ENCODE peak calls at places on chromosomes 16 and 17, in six cellular contexts. Q is K562, B is transverse colon, J is suprapubic skin, R is A549, O is tibial nerve. S is an unnamed sample.

GRCh38 chr16:50690177-50690576 is 3.2 kb upstream of the NOD2 start:
- DNase-seq in Q (no peak), B (no peak), J (no peak), R (no peak), O (no peak), S (no peak)

GRCh38 chr16:85806539-85806938 is 7.0 kb downstream of the COX4I1 start:
- DNase-seq in Q (no peak), B (no peak), J (no peak), R (no peak), O (no peak), S (no peak)

GRCh38 chr16:86821933-86822332 is 243.6 kb downstream of the FOXL1 start:
- DNase-seq in Q (no peak), B (no peak), J (no peak), R (no peak), O (no peak), S (no peak)

GRCh38 chr17:8859029-8859803 is 8.3 kb downstream of the PIK3R6 start:
- DNase-seq in Q (peak; percentile 11), B (no peak), J (no peak), R (no peak), O (peak; percentile 23), S (no peak)

GRCh38 chr17:13765701-13766100 is 164.0 kb upstream of the HS3ST3A1 start:
- DNase-seq in Q (no peak), B (no peak), J (no peak), R (no peak), O (no peak), S (no peak)

GRCh38 chr16:89325861-89326471 is 108.5 kb downstream of the ZNF778 start:
- DNase-seq in Q (peak; percentile 75), B (peak; percentile 72), J (no peak), R (peak; percentile 75), O (no peak), S (peak; percentile 72)

GRCh38 chr17:32777436-32777835 is 99.5 kb downstream of the MYO1D start:
- DNase-seq in Q (no peak), B (no peak), J (no peak), R (peak; percentile 50), O (no peak), S (no peak)

GRCh38 chr16:50612849-50613198 is 64.6 kb downstream of the NKD1 start:
- DNase-seq in Q (no peak), B (no peak), J (no peak), R (no peak), O (no peak), S (no peak)

GRCh38 chr17:28395426-28395825 is 10.6 kb downstream of the SLC46A1 start:
- DNase-seq in Q (no peak), B (no peak), J (no peak), R (no peak), O (no peak), S (no peak)

GRCh38 chr16:65896448-65897153 is 469.9 kb upstream of the CDH5 start:
- DNase-seq in Q (no peak), B (no peak), J (no peak), R (no peak), O (no peak), S (no peak)

GRCh38 chr16:2213817-2214720 is 571 bp downstream of the PGP start:
- DNase-seq in Q (no peak), B (no peak), J (no peak), R (no peak), O (no peak), S (no peak)

GRCh38 chr16:28166394-28167208 is 45.2 kb downstream of the XPO6 start:
- DNase-seq in Q (no peak), B (no peak), J (no peak), R (no peak), O (no peak), S (no peak)

GRCh38 chr17:49742256-49742655 is 21.7 kb downstream of the FAM117A start:
- DNase-seq in Q (no peak), B (no peak), J (no peak), R (no peak), O (no peak), S (no peak)

GRCh38 chr17:16215002-16215272 is 397 bp downstream of the NCOR1 start:
- DNase-seq in Q (no peak), B (peak; percentile 54), J (peak; percentile 74), R (peak; percentile 61), O (peak; percentile 24), S (peak; percentile 47)

GRCh38 chr16:66265556-66266133 is 100.8 kb upstream of the CDH5 start:
- DNase-seq in Q (no peak), B (no peak), J (no peak), R (no peak), O (no peak), S (no peak)

GRCh38 chr17:57545836-57546305 is 199.2 kb downstream of the CCDC182 start:
- DNase-seq in Q (no peak), B (no peak), J (no peak), R (no peak), O (no peak), S (no peak)

GRCh38 chr16:88301431-88301830 is 81.3 kb upstream of the ZNF469 start:
- DNase-seq in Q (no peak), B (no peak), J (no peak), R (no peak), O (no peak), S (no peak)

GRCh38 chr16:88298882-88299745 is 83.6 kb upstream of the ZNF469 start:
- DNase-seq in Q (no peak), B (no peak), J (no peak), R (no peak), O (no peak), S (no peak)

GRCh38 chr16:88300463-88300835 is 82.3 kb upstream of the ZNF469 start:
- DNase-seq in Q (no peak), B (no peak), J (no peak), R (no peak), O (no peak), S (no peak)

GRCh38 chr16:88298166-88298881 is 84.4 kb upstream of the ZNF469 start:
- DNase-seq in Q (no peak), B (no peak), J (no peak), R (no peak), O (no peak), S (no peak)

DNA sequence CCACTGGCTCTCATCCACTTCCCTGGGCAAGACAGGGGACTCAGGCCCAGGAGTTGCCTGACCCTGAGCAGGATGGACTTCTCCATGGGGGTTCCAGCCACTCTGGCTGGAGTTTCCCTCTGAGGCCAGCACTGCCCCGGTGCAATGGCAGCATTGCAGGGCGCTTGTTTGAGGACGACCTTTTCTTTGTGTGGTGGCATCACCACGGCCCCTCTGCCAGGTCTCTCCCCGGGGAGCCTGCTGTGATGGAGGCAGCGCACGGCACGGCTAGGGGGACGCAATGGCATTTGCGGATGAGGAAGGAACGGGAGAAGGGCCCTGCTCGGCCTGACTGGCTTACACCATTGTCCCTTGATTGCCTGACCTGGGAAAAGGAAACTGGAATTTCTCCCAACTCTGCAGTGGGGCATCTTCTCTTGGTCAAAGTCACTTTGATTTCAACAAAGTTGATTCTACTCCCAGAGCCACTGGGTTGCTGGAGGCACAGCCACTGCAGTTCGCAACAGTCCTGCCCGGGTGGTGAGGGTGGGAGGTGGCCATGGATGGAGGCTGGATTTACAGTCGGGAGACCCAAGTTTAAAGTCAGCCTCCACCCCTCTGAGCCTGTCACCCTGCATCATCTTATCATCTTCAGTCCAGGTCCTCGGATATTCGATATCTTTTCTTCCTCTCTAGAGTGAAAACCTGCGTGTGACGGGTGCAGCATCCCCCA is 82.9 kb upstream of the ZNF469 start:
- DNase-seq in Q (no peak), B (no peak), J (no peak), R (no peak), O (no peak), S (no peak)
- TF ChIP-seq EP300 in Q (no peak), B (no peak), J (no peak), R (no peak), O (no peak), S (no peak)

DNA sequence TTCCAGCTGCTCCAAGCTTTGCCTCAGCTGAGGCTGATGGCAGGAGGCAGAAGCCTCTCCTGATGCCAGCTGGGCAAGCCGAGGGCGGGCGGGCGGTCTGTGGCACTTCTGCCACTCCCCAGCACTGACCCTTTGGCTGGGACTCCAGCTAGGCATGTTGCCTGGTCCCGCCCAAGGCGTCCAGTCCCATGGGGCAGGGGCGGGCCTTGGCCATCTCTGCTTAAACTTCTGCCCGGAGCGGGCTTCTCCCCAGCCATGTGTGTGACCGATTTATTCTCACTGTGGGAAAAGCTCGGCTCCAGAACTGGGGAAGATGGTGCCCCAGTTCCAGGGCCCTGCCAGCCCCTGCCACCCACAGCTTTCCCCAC is 349.1 kb downstream of the SEC14L1 start:
- DNase-seq in Q (no peak), B (peak; percentile 62), J (peak; percentile 86), R (no peak), O (peak; percentile 73), S (peak; percentile 86)
- H3K27ac ChIP-seq in Q (no peak overlapping the region), B (peak overlapping the region; percentile 53), J (no peak overlapping the region), R (no peak overlapping the region), O (peak overlapping the region; percentile 77), S (peak overlapping the region; percentile 75)

DNA sequence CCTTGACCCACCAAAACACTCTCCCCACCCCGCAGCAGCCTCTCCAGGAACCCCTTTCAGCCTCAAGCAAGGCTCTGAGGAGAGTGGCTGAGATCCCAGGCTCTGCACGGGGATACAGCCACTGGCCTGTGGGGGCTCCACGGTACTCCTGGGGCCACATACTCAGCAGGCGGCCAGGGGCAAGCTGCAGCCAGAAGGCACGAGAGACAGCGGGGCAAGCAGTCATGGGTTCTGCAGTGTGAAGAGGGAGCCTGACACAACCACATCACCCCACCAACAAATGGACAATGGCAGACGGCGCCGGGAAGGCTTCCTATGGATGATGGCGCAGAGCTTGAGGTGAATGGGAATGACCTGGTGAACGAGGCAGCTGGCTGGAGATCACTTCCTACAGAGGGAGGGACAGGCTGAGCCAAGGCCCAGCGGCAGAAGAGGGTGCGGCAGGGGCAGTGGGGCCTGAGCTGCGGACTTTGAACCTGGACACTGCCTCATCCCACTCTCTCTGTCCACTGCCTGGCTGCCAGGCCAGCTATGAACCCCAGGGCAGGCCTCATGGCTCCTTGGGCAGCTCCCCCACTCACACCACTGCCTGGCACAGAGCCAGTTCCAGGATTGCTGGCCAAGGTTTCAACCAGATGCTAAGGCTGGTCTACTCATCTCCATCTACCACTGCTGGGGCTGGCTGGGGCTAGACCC is 10.8 kb upstream of the BCAR1 start:
- DNase-seq in Q (no peak), B (peak; percentile 77), J (peak; percentile 68), R (no peak), O (no peak), S (peak; percentile 60)
- TF ChIP-seq POLR2A in Q (no peak), B (no peak), J (no peak), R (no peak), O (no peak), S (no peak)

GRCh38 chr17:79760197-79760906 is 17.6 kb upstream of the CBX2 start:
- DNase-seq in Q (no peak), B (no peak), J (no peak), R (no peak), O (no peak), S (no peak)
- TF ChIP-seq EP300 in Q (no peak), B (no peak), J (no peak), R (no peak), O (no peak), S (no peak)

DNA sequence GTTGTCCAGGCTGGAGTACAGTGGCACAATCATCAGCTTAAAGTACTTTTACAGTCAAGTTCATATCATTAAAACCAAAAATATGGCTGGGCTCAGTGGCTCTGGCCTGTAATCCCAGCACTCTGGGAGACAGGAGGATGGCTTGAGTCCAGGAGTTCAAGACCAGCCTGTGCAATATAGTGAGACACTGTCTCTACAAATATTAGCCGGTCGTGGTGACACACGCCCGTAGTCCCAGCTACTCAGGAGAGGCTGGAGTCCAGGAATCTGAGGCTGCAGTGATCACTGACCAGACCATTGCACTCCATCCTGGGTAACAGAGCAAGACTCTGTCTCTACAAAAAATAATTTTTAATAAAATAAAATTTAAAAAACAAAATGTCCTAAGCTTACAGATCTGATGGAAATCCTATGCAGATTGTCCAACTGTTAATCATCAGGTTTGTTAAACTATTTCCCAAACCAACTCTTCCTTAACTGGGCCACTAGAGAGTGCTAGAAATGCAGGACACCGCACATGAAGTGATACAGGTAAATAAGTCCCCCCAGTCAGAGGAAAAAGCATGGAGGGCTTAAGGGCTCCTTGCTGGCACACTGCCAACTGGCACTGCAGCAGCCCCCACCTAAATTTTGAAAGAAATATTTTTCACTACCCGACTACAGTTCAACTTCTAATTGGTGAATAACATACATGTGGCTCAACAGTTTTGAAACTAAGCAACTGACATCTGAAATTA is 2.8 kb downstream of the USP22 start:
- DNase-seq in Q (no peak), B (no peak), J (no peak), R (peak; percentile 81), O (no peak), S (no peak)
- H3K27ac ChIP-seq in Q (peak overlapping the region; percentile 100), B (peak overlapping the region; percentile 99), J (peak overlapping the region; percentile 100), R (peak overlapping the region; percentile 99), O (peak overlapping the region; percentile 100), S (peak overlapping the region; percentile 100)